ENCODE peak calls at places on chromosomes 6 and 20, in seven cellular contexts. S is C1 segment of cervical spinal cord; B is stimulated activated CD4-positive, alpha-beta T cell treated with anti-CD3 and anti-CD28 coated beads, Interleukin-15, amount 100 ng/mL, for 1 hour; A is stimulated activated CD8-positive, alpha-beta memory T cell treated with anti-CD3 and anti-CD28 coated beads, Interleukin-4, amount 100 ng/mL, for 24 hours; W is NCI-H2171 treated with DMSO at 0.1 percent for 48 hours; P is amygdala; I is bronchial epithelial cell. Z is an unnamed sample.

GRCh38 chr6:143140767-143141166 is 80.1 kb downstream of the AIG1 start:
- DNase-seq in B (no peak), W (peak), P (no peak), A (no peak), S (no peak), I (no peak), Z (no peak)

GRCh38 chr20:37756234-37756633 is 62.4 kb downstream of the CTNNBL1 start:
- DNase-seq in B (no peak), P (no peak), W (no peak), S (no peak), I (no peak), A (no peak), Z (no peak)

GRCh38 chr6:84137989-84138575 is 89.4 kb downstream of the CEP162 start:
- DNase-seq in S (no peak), P (no peak), I (peak), W (no peak), A (no peak), B (no peak), Z (no peak)

GRCh38 chr6:81766482-81767069 is 14.1 kb upstream of the TENT5A start:
- DNase-seq in W (no peak), I (peak), S (no peak), P (no peak), B (no peak), A (no peak), Z (no peak)

GRCh38 chr6:127376685-127377084 is 33.3 kb upstream of the ECHDC1 start:
- DNase-seq in W (no peak), P (no peak), A (no peak), S (no peak), I (no peak), B (no peak), Z (no peak)

GRCh38 chr20:49948809-49949507 is 12.8 kb downstream of the RNF114 start:
- DNase-seq in B (no peak), P (no peak), S (no peak), W (no peak), I (no peak), A (no peak), Z (no peak)

GRCh38 chr6:113982055-113982550 is 11.2 kb upstream of the HDAC2 start:
- DNase-seq in S (no peak), P (no peak), W (no peak), A (no peak), I (no peak), B (no peak), Z (no peak)

GRCh38 chr6:30600576-30600975 is 16.5 kb downstream of the PPP1R10 start:
- DNase-seq in P (no peak), I (no peak), S (no peak), A (no peak), W (no peak), B (no peak), Z (no peak)

GRCh38 chr20:10427060-10427692 is 6.8 kb downstream of the MKKS start:
- DNase-seq in S (no peak), A (no peak), I (peak), W (peak), B (no peak), P (no peak), Z (peak)

GRCh38 chr6:68634503-68635411 is at the start of gene ADGRB3:
- DNase-seq in A (no peak), B (no peak), S (peak), P (peak), W (peak), I (peak), Z (peak)

GRCh38 chr6:30685157-30685976 is 1.1 kb downstream of the PPP1R18 start:
- DNase-seq in A (no peak), S (no peak), P (no peak), B (no peak), W (no peak), I (no peak), Z (no peak)

GRCh38 chr20:60857708-60858107 is 394.4 kb upstream of the CDH4 start:
- DNase-seq in B (no peak), P (no peak), S (no peak), A (no peak), W (no peak), I (peak), Z (no peak)

GRCh38 chr20:61739086-61739831 is 326.4 kb downstream of the TAF4 start:
- DNase-seq in B (no peak), A (no peak), W (no peak), P (no peak), S (no peak), I (no peak), Z (peak)

GRCh38 chr20:8385247-8385646 is 253.2 kb downstream of the PLCB1 start:
- DNase-seq in I (no peak), B (no peak), W (peak), A (no peak), S (no peak), P (no peak), Z (peak)

GRCh38 chr6:37289931-37290330 is 32.0 kb upstream of the TMEM217 start:
- DNase-seq in P (no peak), S (no peak), B (no peak), A (no peak), I (no peak), W (no peak), Z (no peak)

GRCh38 chr6:137975058-137975940 is 108.2 kb downstream of the TNFAIP3 start:
- DNase-seq in A (no peak), W (peak), S (no peak), P (no peak), I (peak), B (no peak), Z (no peak)

GRCh38 chr6:37110455-37111155 is 59.3 kb upstream of the PIM1 start:
- DNase-seq in B (no peak), P (no peak), A (no peak), W (no peak), S (no peak), I (no peak), Z (peak)

GRCh38 chr20:59825944-59826759 is 107.3 kb downstream of the SYCP2 start:
- DNase-seq in W (peak), B (no peak), P (no peak), A (no peak), S (no peak), I (peak), Z (no peak)

GRCh38 chr20:13690948-13691347 is 52.2 kb upstream of the TASP1 start:
- DNase-seq in W (no peak), S (no peak), B (no peak), I (no peak), P (no peak), A (no peak), Z (no peak)

GRCh38 chr6:51844391-51844735 is 243.1 kb downstream of the PKHD1 start:
- DNase-seq in P (no peak), B (no peak), S (no peak), W (no peak), A (no peak), I (peak), Z (no peak)

GRCh38 chr20:45975686-45976085 is 3.7 kb upstream of the ZNF335 start:
- DNase-seq in W (no peak), I (no peak), B (no peak), A (no peak), P (no peak), S (no peak), Z (no peak)

GRCh38 chr20:17498181-17498580 is 33.0 kb downstream of the BFSP1 start:
- DNase-seq in W (no peak), I (peak), B (no peak), A (no peak), P (no peak), S (no peak), Z (no peak)

GRCh38 chr6:74491844-74492374 is 713.9 kb downstream of the COL12A1 start:
- DNase-seq in W (no peak), P (no peak), S (no peak), A (no peak), I (no peak), B (no peak), Z (no peak)

GRCh38 chr6:27478141-27478705 is 5.3 kb upstream of the ZNF184 start:
- DNase-seq in I (peak), P (no peak), S (no peak), W (no peak), A (no peak), B (no peak), Z (no peak)

GRCh38 chr6:126015869-126016268 is 29.5 kb downstream of the TRMT11 start:
- DNase-seq in S (no peak), I (no peak), B (no peak), W (no peak), P (no peak), A (no peak), Z (no peak)

GRCh38 chr6:154352898-154353585 is 3.6 kb downstream of the IPCEF1 start:
- DNase-seq in W (no peak), A (peak), I (no peak), S (no peak), P (no peak), B (peak), Z (no peak)

GRCh38 chr6:84249724-84250123 is 22.3 kb upstream of the CEP162 start:
- DNase-seq in W (no peak), I (peak), A (no peak), S (no peak), B (no peak), P (no peak), Z (no peak)

Z was measured in posterior cingulate gyrus.